ENCODE peak calls at places on chromosomes 2 and 18, in nine cellular contexts. C, A, K, T, U, B, V, G and L are unnamed samples.
A peak's percentile ranks its signal among the peaks of the same experiment; 100 is the strongest.

GRCh38 chr18:31206064-31206463 is 43.4 kb upstream of the DSC1 start:
- DNase-seq in B (no peak), C (no peak), V (no peak), A (peak; percentile 31), T (no peak), U (no peak), G (no peak), K (no peak), L (no peak)

GRCh38 chr2:68185541-68186164 is 28.0 kb downstream of the PNO1 start:
- DNase-seq in G (peak; percentile 11), U (peak; percentile 44), C (peak; percentile 69), K (peak; percentile 57), B (peak; percentile 44), A (peak; percentile 23), V (peak; percentile 81), T (no peak), L (peak; percentile 30)

GRCh38 chr2:7586898-7587297 is 669.7 kb downstream of the RNF144A start:
- DNase-seq in C (no peak), A (no peak), U (no peak), G (no peak), T (no peak), V (no peak), K (no peak), B (no peak), L (no peak)

GRCh38 chr2:145987797-145988196 is 1467.9 kb upstream of the ZEB2 start:
- DNase-seq in V (no peak), B (no peak), G (no peak), U (no peak), A (no peak), C (no peak), K (no peak), T (no peak), L (no peak)

GRCh38 chr18:7096838-7097237 is 20.8 kb downstream of the LAMA1 start:
- DNase-seq in A (no peak), G (no peak), C (no peak), B (peak; percentile 59), T (no peak), K (no peak), U (no peak), V (no peak), L (no peak)

GRCh38 chr18:37270046-37270665 is 295.4 kb downstream of the CELF4 start:
- DNase-seq in U (peak; percentile 60), V (peak; percentile 22), B (no peak), C (no peak), T (no peak), A (peak; percentile 38), K (no peak), G (peak; percentile 36), L (peak; percentile 44)

GRCh38 chr2:86054539-86055082 is 51.1 kb downstream of the POLR1A start:
- DNase-seq in C (no peak), K (no peak), A (no peak), U (peak; percentile 71), T (no peak), G (no peak), V (no peak), B (no peak), L (no peak)

GRCh38 chr2:27109083-27109482 is 9.8 kb downstream of the CGREF1 start:
- DNase-seq in K (no peak), A (no peak), C (no peak), U (no peak), V (no peak), T (no peak), B (no peak), G (no peak), L (no peak)

GRCh38 chr2:216632321-216632951 is 784 bp upstream of the IGFBP2 start:
- DNase-seq in G (no peak), T (no peak), A (no peak), U (no peak), B (no peak), V (no peak), C (no peak), K (no peak), L (no peak)

GRCh38 chr2:118763797-118764196 is 83.7 kb downstream of the EN1 start:
- DNase-seq in A (no peak), K (no peak), T (no peak), U (no peak), G (no peak), C (no peak), V (peak; percentile 13), B (peak; percentile 20), L (no peak)

GRCh38 chr2:166057363-166058169 is 70.3 kb downstream of the SCN1A start:
- DNase-seq in T (no peak), B (no peak), K (no peak), A (no peak), C (no peak), G (no peak), U (no peak), V (peak; percentile 18), L (no peak)

GRCh38 chr2:232635820-232636219 is 2.4 kb downstream of the EFHD1 start:
- DNase-seq in A (no peak), U (no peak), V (no peak), G (no peak), T (no peak), C (no peak), K (no peak), B (no peak), L (no peak)

GRCh38 chr2:208830203-208830602 is 423.6 kb downstream of the PTH2R start:
- DNase-seq in B (no peak), T (no peak), V (no peak), G (no peak), U (no peak), C (no peak), K (no peak), A (no peak), L (no peak)

DNA sequence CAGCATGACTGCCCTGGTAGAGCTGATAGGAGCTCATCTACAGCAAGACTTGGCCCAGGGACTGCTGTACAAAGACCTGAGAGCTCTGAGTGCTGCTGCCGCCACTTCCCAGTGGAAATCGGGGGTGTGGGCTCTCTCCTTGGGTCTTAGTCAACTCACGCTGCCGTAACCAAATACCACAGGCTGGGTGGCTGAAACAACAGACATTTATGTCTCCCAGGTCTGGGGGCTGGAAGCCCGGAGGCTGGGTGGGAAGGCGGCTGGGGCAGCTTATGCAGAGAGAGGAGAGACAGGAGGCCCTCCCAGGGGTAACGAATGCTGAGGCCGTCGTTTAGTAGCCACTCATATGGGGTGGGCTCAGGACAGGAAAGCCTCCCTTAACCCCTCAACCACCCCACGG is 15.4 kb upstream of the MAL start:
- DNase-seq in B (no peak), U (no peak), G (no peak), A (no peak), C (peak; percentile 12), V (no peak), K (no peak), T (no peak), L (no peak)
- H3K9me3 ChIP-seq in B (no peaks in the 10 kb centered on the region), U (no peaks in the 10 kb centered on the region), G (no peaks in the 10 kb centered on the region), A (no peaks in the 10 kb centered on the region), C (no peaks in the 10 kb centered on the region), V (no peaks in the 10 kb centered on the region), K (no peaks in the 10 kb centered on the region), T (no peaks in the 10 kb centered on the region), L (no peaks in the 10 kb centered on the region)

GRCh38 chr2:238777369-238778067 is 70.4 kb upstream of the TWIST2 start:
- DNase-seq in G (no peak), K (no peak), B (no peak), C (no peak), V (no peak), U (no peak), A (no peak), T (no peak), L (no peak)
- H3K9me3 ChIP-seq in G (peaks cover 30% of the 10 kb centered on the region), K (no peaks in the 10 kb centered on the region), B (no peaks in the 10 kb centered on the region), C (no peaks in the 10 kb centered on the region), V (peaks cover 43% of the 10 kb centered on the region), U (no peaks in the 10 kb centered on the region), A (no peaks in the 10 kb centered on the region), T (no peaks in the 10 kb centered on the region), L (no peaks in the 10 kb centered on the region)

DNA sequence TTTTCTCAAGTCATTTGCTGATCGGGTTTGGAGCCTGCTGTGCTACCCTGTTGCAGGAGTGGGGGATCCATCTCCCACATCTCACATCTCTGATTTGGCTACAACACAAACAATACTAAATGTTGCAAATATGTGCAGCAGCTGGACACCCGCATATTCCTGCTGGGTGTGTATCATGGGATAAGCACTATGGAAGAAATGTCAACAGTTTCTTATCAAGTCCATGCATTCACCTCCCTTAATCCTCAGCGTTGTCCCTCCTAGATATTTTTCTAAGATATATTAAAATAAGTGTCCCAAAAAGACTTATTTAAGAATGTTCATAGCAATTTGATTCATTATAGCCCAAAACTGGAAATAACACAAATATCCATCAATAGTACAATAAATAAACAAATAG is 303.7 kb downstream of the TRIB2 start:
- DNase-seq in G (no peak), C (no peak), V (no peak), A (no peak), K (no peak), U (no peak), T (no peak), B (no peak), L (no peak)
- H3K9me3 ChIP-seq in G (no peaks in the 10 kb centered on the region), C (no peaks in the 10 kb centered on the region), V (no peaks in the 10 kb centered on the region), A (no peaks in the 10 kb centered on the region), K (no peaks in the 10 kb centered on the region), U (no peaks in the 10 kb centered on the region), T (no peaks in the 10 kb centered on the region), B (no peaks in the 10 kb centered on the region), L (no peaks in the 10 kb centered on the region)

DNA sequence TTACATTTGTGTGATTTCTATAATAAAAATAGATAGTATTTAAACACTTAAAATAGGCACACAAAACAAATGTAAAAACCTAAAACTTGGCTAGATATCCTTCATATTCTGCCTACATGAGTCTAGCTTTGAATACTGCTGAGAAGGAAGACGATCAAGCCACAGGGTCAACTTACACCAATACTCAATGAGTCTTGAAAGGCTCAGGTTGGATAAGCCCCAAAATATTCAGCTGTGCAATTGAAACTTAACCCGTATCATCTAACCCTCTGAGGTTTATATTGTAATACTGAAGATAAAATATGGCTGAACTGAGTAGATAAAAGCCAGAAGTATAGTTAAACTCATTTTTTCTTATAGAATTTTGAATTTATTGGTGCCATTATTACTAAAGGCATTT is 313.0 kb upstream of the NRXN1 start:
- DNase-seq in G (no peak), B (no peak), T (no peak), V (no peak), C (no peak), K (no peak), A (no peak), U (no peak), L (no peak)
- H3K9me3 ChIP-seq in G (no peaks in the 10 kb centered on the region), B (no peaks in the 10 kb centered on the region), T (no peaks in the 10 kb centered on the region), V (peaks cover 2% of the 10 kb centered on the region), C (no peaks in the 10 kb centered on the region), K (no peaks in the 10 kb centered on the region), A (no peaks in the 10 kb centered on the region), U (no peaks in the 10 kb centered on the region), L (no peaks in the 10 kb centered on the region)

GRCh38 chr18:9575558-9575957 is 38.8 kb downstream of the PPP4R1 start:
- DNase-seq in G (peak; percentile 74), C (peak; percentile 69), V (peak; percentile 95), B (peak; percentile 42), U (peak; percentile 87), T (peak; percentile 42), K (peak; percentile 66), A (peak; percentile 86), L (peak; percentile 92)
- H3K9me3 ChIP-seq in G (no peaks in the 10 kb centered on the region), C (no peaks in the 10 kb centered on the region), V (no peaks in the 10 kb centered on the region), B (no peaks in the 10 kb centered on the region), U (no peaks in the 10 kb centered on the region), T (no peaks in the 10 kb centered on the region), K (no peaks in the 10 kb centered on the region), A (no peaks in the 10 kb centered on the region), L (no peaks in the 10 kb centered on the region)